ENCODE peak calls at places on chromosomes 1 and 21, in ten cellular contexts. L, V, J, A, D, O, F, H, B and Z are unnamed samples.

GRCh38 chr1:29855761-29856160 is 619.4 kb downstream of the PTPRU start:
- DNase-seq in L (no peak), V (peak), J (no peak), A (no peak), D (no peak), O (no peak), F (no peak), H (no peak), B (no peak), Z (no peak)

GRCh38 chr1:228280106-228280901 is 72.5 kb downstream of the OBSCN start:
- DNase-seq in L (no peak), V (peak), J (peak), A (no peak), D (no peak), O (no peak), F (no peak), H (no peak), B (no peak), Z (no peak)

GRCh38 chr21:44866780-44867179 is 6.7 kb downstream of the PTTG1IP start:
- DNase-seq in L (no peak), V (no peak), J (peak), A (peak), D (no peak), O (no peak), F (no peak), H (no peak), B (no peak), Z (no peak)

GRCh38 chr1:82695443-82695842 is 894.7 kb downstream of the ADGRL2 start:
- DNase-seq in L (peak), V (no peak), J (no peak), A (no peak), D (no peak), O (no peak), F (no peak), H (no peak), B (no peak), Z (no peak)

GRCh38 chr21:28513450-28513849 is 479.2 kb downstream of the LTN1 start:
- DNase-seq in L (no peak), V (no peak), J (no peak), A (no peak), D (no peak), O (no peak), F (no peak), H (no peak), B (no peak), Z (no peak)

GRCh38 chr1:234605983-234606730 is 3.8 kb downstream of the IRF2BP2 start:
- DNase-seq in L (peak), V (peak), J (no peak), A (peak), D (no peak), O (no peak), F (no peak), H (no peak), B (no peak), Z (peak)

GRCh38 chr21:45763074-45763473 is 119.5 kb downstream of the PCBP3 start:
- DNase-seq in L (no peak), V (no peak), J (no peak), A (no peak), D (no peak), O (no peak), F (no peak), H (no peak), B (no peak), Z (no peak)

GRCh38 chr1:171663854-171664550 is 11.5 kb upstream of the MYOC start:
- DNase-seq in L (no peak), V (no peak), J (no peak), A (no peak), D (no peak), O (no peak), F (no peak), H (no peak), B (no peak), Z (no peak)

GRCh38 chr1:53073287-53073686 is 11.3 kb downstream of the PODN start:
- DNase-seq in L (no peak), V (peak), J (peak), A (no peak), D (no peak), O (no peak), F (no peak), H (peak), B (no peak), Z (no peak)

GRCh38 chr1:47436304-47436978 is 1.4 kb upstream of the FOXD2 start:
- DNase-seq in L (peak), V (peak), J (peak), A (peak), D (no peak), O (peak), F (peak), H (peak), B (no peak), Z (peak)

GRCh38 chr21:24223625-24224024 is 1383.7 kb downstream of the MRPL39 start:
- DNase-seq in L (peak), V (no peak), J (no peak), A (no peak), D (no peak), O (no peak), F (no peak), H (no peak), B (no peak), Z (no peak)

GRCh38 chr21:27275294-27275927 is 308.5 kb upstream of the ADAMTS5 start:
- DNase-seq in L (peak), V (no peak), J (no peak), A (no peak), D (no peak), O (peak), F (no peak), H (no peak), B (peak), Z (no peak)

GRCh38 chr1:43564617-43565348 is 34.1 kb downstream of the PTPRF start:
- DNase-seq in L (no peak), V (no peak), J (no peak), A (no peak), D (no peak), O (no peak), F (no peak), H (no peak), B (no peak), Z (no peak)
- H3K4me3 ChIP-seq in L (no peak), V (no peak), J (no peak), A (no peak), D (peak), O (no peak), F (no peak), H (peak), B (no peak), Z (no peak)

GRCh38 chr1:220430059-220430458 is 97.9 kb upstream of the MARK1 start:
- DNase-seq in L (peak), V (no peak), J (no peak), A (no peak), D (no peak), O (no peak), F (no peak), H (no peak), B (no peak), Z (no peak)
- TF ChIP-seq CTCF in L (no peak), V (no peak), J (no peak), A (no peak), D (no peak), O (no peak), F (no peak), H (no peak), B (no peak), Z (no peak)

GRCh38 chr1:193181985-193182384 is 4.4 kb downstream of the B3GALT2 start:
- DNase-seq in L (no peak), V (no peak), J (no peak), A (peak), D (no peak), O (no peak), F (no peak), H (no peak), B (no peak), Z (no peak)

GRCh38 chr1:193185206-193185605 is 1.2 kb downstream of the B3GALT2 start:
- DNase-seq in L (no peak), V (no peak), J (no peak), A (no peak), D (no peak), O (no peak), F (no peak), H (no peak), B (no peak), Z (no peak)

GRCh38 chr1:193184776-193185175 is 1.6 kb downstream of the B3GALT2 start:
- DNase-seq in L (no peak), V (no peak), J (no peak), A (no peak), D (no peak), O (no peak), F (no peak), H (no peak), B (no peak), Z (no peak)

GRCh38 chr1:193181526-193181925 is 4.9 kb downstream of the B3GALT2 start:
- DNase-seq in L (no peak), V (no peak), J (no peak), A (no peak), D (no peak), O (no peak), F (no peak), H (no peak), B (no peak), Z (no peak)

GRCh38 chr1:193183019-193183643 is 3.3 kb downstream of the B3GALT2 start:
- DNase-seq in L (peak), V (no peak), J (no peak), A (peak), D (no peak), O (peak), F (peak), H (no peak), B (no peak), Z (peak)
- H3K4me3 ChIP-seq in L (no peak), V (no peak), J (peak), A (no peak), D (peak), O (peak), F (no peak), H (no peak), B (peak), Z (no peak)

GRCh38 chr1:154117642-154118041 is 37.2 kb downstream of the NUP210L start:
- DNase-seq in L (no peak), V (peak), J (no peak), A (peak), D (no peak), O (no peak), F (no peak), H (no peak), B (no peak), Z (no peak)
- TF ChIP-seq CTCF in L (no peak), V (no peak), J (no peak), A (no peak), D (no peak), O (no peak), F (no peak), H (no peak), B (no peak), Z (no peak)

GRCh38 chr1:26276432-26276838 is 3.5 kb upstream of the SH3BGRL3 start:
- DNase-seq in L (no peak), V (peak), J (no peak), A (no peak), D (no peak), O (no peak), F (no peak), H (no peak), B (no peak), Z (no peak)
- H3K4me3 ChIP-seq in L (no peak), V (no peak), J (no peak), A (no peak), D (no peak), O (no peak), F (no peak), H (no peak), B (no peak), Z (no peak)

GRCh38 chr1:41721039-41721438 is 197.7 kb downstream of the HIVEP3 start:
- DNase-seq in L (no peak), V (no peak), J (no peak), A (no peak), D (no peak), O (no peak), F (no peak), H (no peak), B (no peak), Z (peak)

GRCh38 chr1:41722184-41722583 is 196.5 kb downstream of the HIVEP3 start:
- DNase-seq in L (no peak), V (no peak), J (no peak), A (no peak), D (no peak), O (no peak), F (no peak), H (no peak), B (no peak), Z (no peak)

GRCh38 chr1:41719128-41719527 is 199.6 kb downstream of the HIVEP3 start:
- DNase-seq in L (no peak), V (no peak), J (no peak), A (no peak), D (no peak), O (no peak), F (no peak), H (no peak), B (no peak), Z (no peak)

GRCh38 chr1:41718444-41719028 is 200.2 kb downstream of the HIVEP3 start:
- DNase-seq in L (peak), V (no peak), J (no peak), A (no peak), D (no peak), O (no peak), F (no peak), H (no peak), B (no peak), Z (no peak)

GRCh38 chr1:41719590-41719989 is 199.1 kb downstream of the HIVEP3 start:
- DNase-seq in L (no peak), V (no peak), J (no peak), A (no peak), D (no peak), O (no peak), F (no peak), H (no peak), B (no peak), Z (no peak)
- TF ChIP-seq CTCF in L (no peak), V (no peak), J (no peak), A (no peak), D (no peak), O (no peak), F (no peak), H (no peak), B (no peak), Z (no peak)

GRCh38 chr1:97042551-97042950 is 321.0 kb downstream of the PTBP2 start:
- DNase-seq in L (peak), V (no peak), J (no peak), A (no peak), D (no peak), O (no peak), F (no peak), H (no peak), B (no peak), Z (no peak)

GRCh38 chr1:97046765-97047411 is 325.3 kb downstream of the PTBP2 start:
- DNase-seq in L (no peak), V (no peak), J (no peak), A (no peak), D (no peak), O (no peak), F (no peak), H (no peak), B (no peak), Z (peak)

GRCh38 chr1:97038410-97038809 is 316.8 kb downstream of the PTBP2 start:
- DNase-seq in L (no peak), V (no peak), J (no peak), A (no peak), D (no peak), O (no peak), F (no peak), H (no peak), B (no peak), Z (peak)

GRCh38 chr1:97044159-97044760 is 322.7 kb downstream of the PTBP2 start:
- DNase-seq in L (no peak), V (no peak), J (no peak), A (no peak), D (no peak), O (no peak), F (no peak), H (no peak), B (no peak), Z (peak)

DNA sequence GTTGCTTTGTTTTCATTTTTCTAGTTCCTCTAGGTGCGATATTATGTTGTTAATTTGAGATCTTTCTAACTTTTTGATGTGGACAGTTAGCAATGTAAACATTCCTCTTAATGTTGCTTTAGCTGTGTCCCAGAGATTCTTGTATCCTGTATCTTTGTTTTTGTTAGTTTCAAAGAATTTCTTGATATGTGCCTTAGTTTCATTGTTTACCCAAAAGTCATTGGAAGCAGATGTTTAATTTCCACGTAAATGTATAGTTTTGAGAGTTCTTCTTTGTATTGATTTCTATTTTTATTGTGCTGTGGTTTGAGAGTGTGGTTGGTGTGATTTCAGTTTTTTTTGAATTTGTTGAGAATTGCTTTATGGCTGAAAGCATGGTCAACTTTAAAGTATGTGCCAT is 319.4 kb downstream of the PTBP2 start:
- DNase-seq in L (no peak), V (no peak), J (no peak), A (no peak), D (no peak), O (no peak), F (no peak), H (no peak), B (no peak), Z (no peak)
- H3K4me3 ChIP-seq in L (no peak), V (no peak), J (no peak), A (no peak), D (no peak), O (no peak), F (no peak), H (no peak), B (no peak), Z (no peak)

DNA sequence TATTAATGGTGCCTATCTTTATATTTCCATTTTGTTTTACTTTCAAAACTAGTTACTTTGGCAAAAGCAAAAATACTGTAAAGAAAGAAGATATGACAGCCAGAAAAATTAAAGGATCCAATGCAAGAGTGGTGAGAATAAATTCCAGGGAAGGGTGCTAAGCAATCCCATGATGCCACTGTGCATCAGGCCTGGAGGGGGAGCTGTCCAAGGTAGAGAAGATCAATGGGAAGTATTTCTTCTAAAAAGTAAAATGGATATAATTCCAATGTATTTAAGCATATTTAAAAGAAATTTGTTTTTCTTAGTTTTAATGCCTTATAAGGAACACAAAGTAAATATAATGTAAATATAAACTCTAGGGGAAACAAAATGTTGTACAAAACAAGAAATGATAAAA is 1382.2 kb upstream of the B3GALT2 start:
- DNase-seq in L (peak), V (no peak), J (no peak), A (peak), D (no peak), O (no peak), F (no peak), H (no peak), B (no peak), Z (no peak)
- TF ChIP-seq CTCF in L (no peak), V (no peak), J (no peak), A (no peak), D (no peak), O (peak), F (no peak), H (no peak), B (no peak), Z (no peak)

GRCh38 chr1:4877426-4877825 is 223.0 kb downstream of the AJAP1 start:
- DNase-seq in L (no peak), V (no peak), J (no peak), A (no peak), D (no peak), O (no peak), F (no peak), H (no peak), B (no peak), Z (no peak)

GRCh38 chr1:4880621-4881020 is 226.2 kb downstream of the AJAP1 start:
- DNase-seq in L (no peak), V (no peak), J (no peak), A (no peak), D (no peak), O (no peak), F (no peak), H (no peak), B (no peak), Z (no peak)
- H3K4me3 ChIP-seq in L (no peak), V (no peak), J (no peak), A (no peak), D (no peak), O (no peak), F (no peak), H (no peak), B (no peak), Z (no peak)